ENCODE peak calls at places on chromosomes 11 and 22, in ten cellular contexts. G is transverse colon; T is upper lobe of right lung; P is fibroblast of lung; A is cardiac muscle cell; F is psoas muscle; S is CD4-positive, alpha-beta memory T cell; J is GM23248; C is heart right ventricle; X is CD8-positive, alpha-beta memory T cell. E is an unnamed sample. For H3K4me1, the result is how much of the 10 kb centered on the place peaks cover.

GRCh38 chr11:122505304-122506006 is 150.1 kb upstream of the UBASH3B start:
- DNase-seq in G (peak), T (peak), P (peak), A (peak), F (peak), S (no peak), J (peak), C (peak), X (no peak), E (peak)

GRCh38 chr22:27991586-27992293 is 72.7 kb upstream of the PITPNB start:
- DNase-seq in G (no peak), T (no peak), P (no peak), A (no peak), F (no peak), S (no peak), J (no peak), C (no peak), X (no peak), E (no peak)

GRCh38 chr22:28792491-28793383 is 7.6 kb downstream of the XBP1 start:
- DNase-seq in G (no peak), T (no peak), P (no peak), A (no peak), F (no peak), S (no peak), J (no peak), C (no peak), X (no peak), E (no peak)

GRCh38 chr22:44730490-44731356 is 21.7 kb upstream of the ARHGAP8 start:
- DNase-seq in G (no peak), T (no peak), P (no peak), A (no peak), F (no peak), S (no peak), J (peak), C (no peak), X (no peak), E (no peak)

GRCh38 chr11:94134651-94135512 is 6.2 kb downstream of the PANX1 start:
- DNase-seq in G (peak), T (no peak), P (peak), A (no peak), F (peak), S (no peak), J (peak), C (peak), X (no peak), E (no peak)

GRCh38 chr11:107040447-107041444 is 22.5 kb upstream of the GUCY1A2 start:
- DNase-seq in G (no peak), T (no peak), P (peak), A (no peak), F (no peak), S (no peak), J (peak), C (no peak), X (no peak), E (no peak)

GRCh38 chr11:119195680-119196079 is 10.4 kb downstream of the NHERF4 start:
- DNase-seq in G (peak), T (peak), P (peak), A (peak), F (no peak), S (no peak), J (peak), C (no peak), X (no peak), E (no peak)

GRCh38 chr22:50192825-50193204 is 7.1 kb downstream of the TRABD start:
- DNase-seq in G (peak), T (no peak), P (no peak), A (no peak), F (peak), S (peak), J (no peak), C (no peak), X (peak), E (no peak)

GRCh38 chr11:48005133-48005532 is 24.8 kb downstream of the PTPRJ start:
- DNase-seq in G (no peak), T (no peak), P (no peak), A (no peak), F (no peak), S (peak), J (peak), C (no peak), X (no peak), E (no peak)

GRCh38 chr11:123483058-123483457 is 53.0 kb downstream of the GRAMD1B start:
- DNase-seq in G (no peak), T (no peak), P (peak), A (no peak), F (no peak), S (no peak), J (peak), C (no peak), X (no peak), E (no peak)

GRCh38 chr11:95088946-95089619 is 563 bp upstream of the ENDOD1 start:
- DNase-seq in G (no peak), T (no peak), P (no peak), A (no peak), F (no peak), S (peak), J (peak), C (no peak), X (peak), E (no peak)

GRCh38 chr11:13595166-13595565 is 73.3 kb upstream of the FAR1 start:
- DNase-seq in G (no peak), T (no peak), P (peak), A (no peak), F (no peak), S (no peak), J (peak), C (no peak), X (no peak), E (no peak)

GRCh38 chr11:66333220-66333877 is 2.9 kb downstream of the RIN1 start:
- DNase-seq in G (no peak), T (no peak), P (no peak), A (no peak), F (no peak), S (no peak), J (no peak), C (no peak), X (peak), E (no peak)

GRCh38 chr22:39556970-39557811 is 13.4 kb upstream of the CACNA1I start:
- DNase-seq in G (no peak), T (no peak), P (peak), A (peak), F (no peak), S (no peak), J (peak), C (no peak), X (no peak), E (no peak)

GRCh38 chr11:12802418-12803085 is 128.3 kb downstream of the TEAD1 start:
- DNase-seq in G (peak), T (peak), P (peak), A (no peak), F (no peak), S (no peak), J (peak), C (peak), X (no peak), E (peak)

GRCh38 chr22:42883121-42883520 is 26.0 kb upstream of the ARFGAP3 start:
- DNase-seq in G (peak), T (no peak), P (no peak), A (no peak), F (no peak), S (no peak), J (no peak), C (no peak), X (no peak), E (no peak)

DNA sequence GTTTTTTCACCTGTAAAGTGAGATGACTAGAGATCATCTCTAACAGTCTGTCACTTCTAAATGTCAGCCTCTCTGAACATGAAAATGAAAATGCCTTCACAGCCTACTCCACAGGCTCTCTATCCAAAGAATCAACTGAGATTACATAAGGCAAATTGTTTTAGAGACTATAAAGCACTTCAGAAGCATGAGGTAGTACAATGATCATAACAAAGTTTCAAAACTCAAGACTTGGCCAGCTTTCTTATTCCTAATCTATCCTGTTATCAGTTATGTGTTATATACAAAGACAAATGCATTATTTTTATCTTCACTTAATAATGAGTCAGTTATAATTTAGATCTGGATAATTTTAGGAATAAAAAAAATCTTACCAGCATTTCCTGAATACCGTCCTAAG is 20.3 kb upstream of the CEP126 start:
- DNase-seq in G (no peak), T (no peak), P (no peak), A (no peak), F (no peak), S (no peak), J (no peak), C (no peak), X (no peak), E (no peak)
- H3K4me1 ChIP-seq in G (under half), T (under half), P (under half), A (under half), F (under half), S (under half), J (under half), C (under half), X (under half), E (under half)

GRCh38 chr11:44980533-44981427 is 30.1 kb upstream of the TP53I11 start:
- DNase-seq in G (peak), T (peak), P (no peak), A (no peak), F (no peak), S (no peak), J (no peak), C (no peak), X (peak), E (no peak)
- H3K4me1 ChIP-seq in G (under half), T (under half), P (under half), A (under half), F (under half), S (under half), J (under half), C (under half), X (under half), E (under half)

GRCh38 chr22:37179622-37180420 is 8.2 kb downstream of the C1QTNF6 start:
- DNase-seq in G (peak), T (peak), P (no peak), A (no peak), F (no peak), S (no peak), J (no peak), C (no peak), X (peak), E (no peak)

GRCh38 chr22:37177221-37177620 is 10.8 kb downstream of the C1QTNF6 start:
- DNase-seq in G (no peak), T (peak), P (no peak), A (no peak), F (no peak), S (no peak), J (no peak), C (no peak), X (no peak), E (no peak)

GRCh38 chr22:37177755-37178154 is 10.3 kb downstream of the C1QTNF6 start:
- DNase-seq in G (no peak), T (no peak), P (no peak), A (no peak), F (no peak), S (no peak), J (no peak), C (no peak), X (no peak), E (no peak)

GRCh38 chr22:37179126-37179470 is 8.9 kb downstream of the C1QTNF6 start:
- DNase-seq in G (no peak), T (peak), P (no peak), A (no peak), F (peak), S (no peak), J (no peak), C (no peak), X (peak), E (no peak)

GRCh38 chr22:37178350-37179125 is 9.5 kb downstream of the C1QTNF6 start:
- DNase-seq in G (peak), T (peak), P (peak), A (no peak), F (peak), S (no peak), J (peak), C (no peak), X (peak), E (no peak)
- H3K4me1 ChIP-seq in G (under half), T (under half), P (under half), A (under half), F (under half), S (under half), J (under half), C (half or more), X (under half), E (under half)

GRCh38 chr11:19767691-19768151 is 55.1 kb downstream of the NAV2 start:
- DNase-seq in G (no peak), T (no peak), P (no peak), A (no peak), F (no peak), S (no peak), J (no peak), C (no peak), X (no peak), E (no peak)
- H3K4me1 ChIP-seq in G (under half), T (under half), P (under half), A (under half), F (under half), S (under half), J (under half), C (half or more), X (under half), E (under half)

GRCh38 chr22:17977371-17977770 is 47.0 kb downstream of the MICAL3 start:
- DNase-seq in G (no peak), T (no peak), P (no peak), A (no peak), F (no peak), S (no peak), J (no peak), C (no peak), X (no peak), E (no peak)
- H3K4me1 ChIP-seq in G (under half), T (under half), P (under half), A (under half), F (under half), S (under half), J (under half), C (half or more), X (under half), E (under half)

DNA sequence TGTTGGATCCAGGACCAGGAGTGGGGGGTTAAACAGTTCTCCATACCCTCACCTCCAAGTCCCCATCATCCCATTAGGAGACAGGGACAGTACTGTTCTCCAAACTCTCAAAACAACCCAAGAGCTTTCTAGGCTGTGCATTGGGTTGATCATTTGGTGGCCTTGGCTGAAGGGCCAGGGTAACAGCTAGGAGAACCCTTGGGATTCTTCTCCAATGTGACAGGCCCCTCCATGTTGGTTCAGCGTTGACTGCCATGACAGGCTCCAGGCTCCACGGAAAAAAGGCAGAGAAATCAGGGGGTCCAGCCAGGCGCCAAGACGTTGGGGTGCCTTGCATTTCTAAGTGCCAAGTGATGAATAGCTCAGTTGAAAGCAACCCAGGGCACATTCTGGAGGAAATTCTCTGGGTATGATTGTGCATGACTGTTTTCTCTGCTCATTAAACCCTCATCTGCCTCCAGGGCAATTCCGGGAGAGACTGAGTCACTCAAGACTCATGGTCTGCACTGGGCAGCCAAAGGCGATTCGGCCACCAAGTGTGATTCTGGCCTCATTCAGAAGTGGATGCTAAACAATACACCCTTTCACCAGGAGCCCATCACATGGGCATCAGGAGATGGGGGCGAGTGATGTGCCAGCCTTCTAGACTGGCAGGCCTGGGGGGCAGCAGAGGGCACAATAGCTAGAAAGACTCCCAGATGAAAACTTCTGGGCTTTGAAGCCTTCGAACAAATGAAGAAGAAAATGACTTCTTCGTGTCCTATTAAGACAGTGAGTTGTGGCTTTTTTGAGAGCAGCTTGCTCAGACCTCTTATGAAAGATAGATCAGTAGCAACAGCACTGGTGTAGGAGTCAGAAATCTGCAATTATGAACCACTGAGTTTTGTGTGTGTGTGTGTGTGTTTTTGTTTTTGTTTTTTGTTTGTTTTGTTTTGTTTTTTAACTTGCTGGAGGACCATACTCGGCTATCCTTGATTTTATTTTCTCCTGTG is 27.7 kb downstream of the CD44 start:
- DNase-seq in G (no peak), T (no peak), P (peak), A (no peak), F (peak), S (peak), J (peak), C (no peak), X (peak), E (no peak)
- H3K4me1 ChIP-seq in G (under half), T (half or more), P (half or more), A (under half), F (under half), S (half or more), J (half or more), C (half or more), X (half or more), E (under half)

GRCh38 chr22:26554956-26555355 is 35.0 kb downstream of the TPST2 start:
- DNase-seq in G (no peak), T (no peak), P (no peak), A (no peak), F (no peak), S (no peak), J (no peak), C (no peak), X (no peak), E (no peak)
- H3K4me1 ChIP-seq in G (under half), T (under half), P (under half), A (under half), F (half or more), S (under half), J (under half), C (half or more), X (under half), E (under half)

GRCh38 chr11:59791639-59792038 is 18.9 kb downstream of the MRPL16 start:
- DNase-seq in G (no peak), T (no peak), P (no peak), A (no peak), F (no peak), S (no peak), J (no peak), C (no peak), X (no peak), E (no peak)
- H3K4me1 ChIP-seq in G (under half), T (under half), P (under half), A (under half), F (under half), S (under half), J (under half), C (under half), X (under half), E (under half)

E was measured in prostate gland.